ENCODE peak calls at places on chromosomes 16 and 17, in eight cellular contexts. One of them, this sample, is unnamed.

GRCh38 chr16:74726736-74727135 is 26.1 kb upstream of the MLKL start:
- DNase-seq in endothelial cell of umbilical vein: no peak
- DNase-seq in NCI-H1092: no peak
- DNase-seq in CD8-positive, alpha-beta memory T cell: no peak
- DNase-seq in GM19239: peak
- DNase-seq in activated T-helper 1 cell treated with Interleukin-2 at 50 U/mL for 16 hours: no peak
- DNase-seq in substantia nigra: no peak
- DNase-seq in DMS53: peak
- DNase-seq in this sample: no peak

GRCh38 chr17:82376042-82376730 is 4.6 kb downstream of the UTS2R start:
- DNase-seq in endothelial cell of umbilical vein: no peak
- DNase-seq in NCI-H1092: no peak
- DNase-seq in CD8-positive, alpha-beta memory T cell: no peak
- DNase-seq in GM19239: no peak
- DNase-seq in activated T-helper 1 cell treated with Interleukin-2 at 50 U/mL for 16 hours: no peak
- DNase-seq in substantia nigra: no peak
- DNase-seq in DMS53: no peak
- DNase-seq in this sample: no peak

GRCh38 chr16:26335236-26335809 is 643.6 kb downstream of the HS3ST4 start:
- DNase-seq in endothelial cell of umbilical vein: no peak
- DNase-seq in NCI-H1092: no peak
- DNase-seq in CD8-positive, alpha-beta memory T cell: no peak
- DNase-seq in GM19239: no peak
- DNase-seq in activated T-helper 1 cell treated with Interleukin-2 at 50 U/mL for 16 hours: no peak
- DNase-seq in substantia nigra: no peak
- DNase-seq in DMS53: no peak
- DNase-seq in this sample: no peak

GRCh38 chr16:69520800-69521602 is 44.8 kb upstream of the NFAT5 start:
- DNase-seq in endothelial cell of umbilical vein: no peak
- DNase-seq in NCI-H1092: no peak
- DNase-seq in CD8-positive, alpha-beta memory T cell: no peak
- DNase-seq in GM19239: no peak
- DNase-seq in activated T-helper 1 cell treated with Interleukin-2 at 50 U/mL for 16 hours: no peak
- DNase-seq in substantia nigra: no peak
- DNase-seq in DMS53: no peak
- DNase-seq in this sample: no peak

GRCh38 chr17:70080541-70081347 is 5.7 kb downstream of the KCNJ16 start:
- DNase-seq in endothelial cell of umbilical vein: no peak
- DNase-seq in NCI-H1092: no peak
- DNase-seq in CD8-positive, alpha-beta memory T cell: no peak
- DNase-seq in GM19239: no peak
- DNase-seq in activated T-helper 1 cell treated with Interleukin-2 at 50 U/mL for 16 hours: no peak
- DNase-seq in substantia nigra: no peak
- DNase-seq in DMS53: no peak
- DNase-seq in this sample: peak

GRCh38 chr17:33712120-33712519 is 419.0 kb upstream of the ASIC2 start:
- DNase-seq in endothelial cell of umbilical vein: no peak
- DNase-seq in NCI-H1092: no peak
- DNase-seq in CD8-positive, alpha-beta memory T cell: no peak
- DNase-seq in GM19239: no peak
- DNase-seq in activated T-helper 1 cell treated with Interleukin-2 at 50 U/mL for 16 hours: no peak
- DNase-seq in substantia nigra: no peak
- DNase-seq in DMS53: no peak
- DNase-seq in this sample: no peak

GRCh38 chr16:60137891-60138290 is 1403.8 kb upstream of the GOT2 start:
- DNase-seq in endothelial cell of umbilical vein: no peak
- DNase-seq in NCI-H1092: no peak
- DNase-seq in CD8-positive, alpha-beta memory T cell: no peak
- DNase-seq in GM19239: no peak
- DNase-seq in activated T-helper 1 cell treated with Interleukin-2 at 50 U/mL for 16 hours: no peak
- DNase-seq in substantia nigra: no peak
- DNase-seq in DMS53: no peak
- DNase-seq in this sample: no peak

GRCh38 chr17:65062168-65062915 is 5.8 kb upstream of the GNA13 start:
- DNase-seq in endothelial cell of umbilical vein: no peak
- DNase-seq in NCI-H1092: no peak
- DNase-seq in CD8-positive, alpha-beta memory T cell: no peak
- DNase-seq in GM19239: no peak
- DNase-seq in activated T-helper 1 cell treated with Interleukin-2 at 50 U/mL for 16 hours: no peak
- DNase-seq in substantia nigra: no peak
- DNase-seq in DMS53: no peak
- DNase-seq in this sample: no peak

GRCh38 chr17:79661292-79662041 is 50.6 kb upstream of the RBFOX3 start:
- DNase-seq in endothelial cell of umbilical vein: no peak
- DNase-seq in NCI-H1092: no peak
- DNase-seq in CD8-positive, alpha-beta memory T cell: no peak
- DNase-seq in GM19239: no peak
- DNase-seq in activated T-helper 1 cell treated with Interleukin-2 at 50 U/mL for 16 hours: no peak
- DNase-seq in substantia nigra: no peak
- DNase-seq in DMS53: no peak
- DNase-seq in this sample: no peak

GRCh38 chr17:49715717-49716279 is 8.0 kb upstream of the SLC35B1 start:
- DNase-seq in endothelial cell of umbilical vein: no peak
- DNase-seq in NCI-H1092: no peak
- DNase-seq in CD8-positive, alpha-beta memory T cell: peak
- DNase-seq in GM19239: no peak
- DNase-seq in activated T-helper 1 cell treated with Interleukin-2 at 50 U/mL for 16 hours: no peak
- DNase-seq in substantia nigra: no peak
- DNase-seq in DMS53: no peak
- DNase-seq in this sample: no peak

GRCh38 chr16:56352351-56353053 is 72.8 kb downstream of the AMFR start:
- DNase-seq in endothelial cell of umbilical vein: no peak
- DNase-seq in NCI-H1092: no peak
- DNase-seq in CD8-positive, alpha-beta memory T cell: no peak
- DNase-seq in GM19239: no peak
- DNase-seq in activated T-helper 1 cell treated with Interleukin-2 at 50 U/mL for 16 hours: no peak
- DNase-seq in substantia nigra: no peak
- DNase-seq in DMS53: no peak
- DNase-seq in this sample: no peak

GRCh38 chr17:28717578-28718316 is at the start of gene RAB34:
- DNase-seq in endothelial cell of umbilical vein: peak
- DNase-seq in NCI-H1092: no peak
- DNase-seq in CD8-positive, alpha-beta memory T cell: no peak
- DNase-seq in GM19239: no peak
- DNase-seq in activated T-helper 1 cell treated with Interleukin-2 at 50 U/mL for 16 hours: no peak
- DNase-seq in substantia nigra: no peak
- DNase-seq in DMS53: peak
- DNase-seq in this sample: peak

GRCh38 chr17:8900626-8901585 is 33.4 kb upstream of the PIK3R6 start:
- DNase-seq in endothelial cell of umbilical vein: no peak
- DNase-seq in NCI-H1092: no peak
- DNase-seq in CD8-positive, alpha-beta memory T cell: peak
- DNase-seq in GM19239: no peak
- DNase-seq in activated T-helper 1 cell treated with Interleukin-2 at 50 U/mL for 16 hours: no peak
- DNase-seq in substantia nigra: no peak
- DNase-seq in DMS53: no peak
- DNase-seq in this sample: no peak

GRCh38 chr16:868386-868755 is 67.8 kb upstream of the GNG13 start:
- DNase-seq in endothelial cell of umbilical vein: no peak
- DNase-seq in NCI-H1092: no peak
- DNase-seq in CD8-positive, alpha-beta memory T cell: no peak
- DNase-seq in GM19239: no peak
- DNase-seq in activated T-helper 1 cell treated with Interleukin-2 at 50 U/mL for 16 hours: no peak
- DNase-seq in substantia nigra: no peak
- DNase-seq in DMS53: no peak
- DNase-seq in this sample: no peak

GRCh38 chr16:69311533-69312388 is 611 bp downstream of the VPS4A start:
- DNase-seq in endothelial cell of umbilical vein: no peak
- DNase-seq in NCI-H1092: peak
- DNase-seq in CD8-positive, alpha-beta memory T cell: no peak
- DNase-seq in GM19239: peak
- DNase-seq in activated T-helper 1 cell treated with Interleukin-2 at 50 U/mL for 16 hours: peak
- DNase-seq in substantia nigra: no peak
- DNase-seq in DMS53: peak
- DNase-seq in this sample: no peak

GRCh38 chr16:4498546-4499195 is 22.5 kb downstream of the HMOX2 start:
- DNase-seq in endothelial cell of umbilical vein: no peak
- DNase-seq in NCI-H1092: no peak
- DNase-seq in CD8-positive, alpha-beta memory T cell: no peak
- DNase-seq in GM19239: no peak
- DNase-seq in activated T-helper 1 cell treated with Interleukin-2 at 50 U/mL for 16 hours: no peak
- DNase-seq in substantia nigra: no peak
- DNase-seq in DMS53: no peak
- DNase-seq in this sample: no peak

GRCh38 chr17:41785091-41785875 is 1.2 kb downstream of the JUP start:
- DNase-seq in endothelial cell of umbilical vein: peak
- DNase-seq in NCI-H1092: no peak
- DNase-seq in CD8-positive, alpha-beta memory T cell: no peak
- DNase-seq in GM19239: no peak
- DNase-seq in activated T-helper 1 cell treated with Interleukin-2 at 50 U/mL for 16 hours: no peak
- DNase-seq in substantia nigra: no peak
- DNase-seq in DMS53: no peak
- DNase-seq in this sample: no peak

GRCh38 chr17:80838381-80839345 is 153.0 kb upstream of the CHMP6 start:
- DNase-seq in endothelial cell of umbilical vein: no peak
- DNase-seq in NCI-H1092: peak
- DNase-seq in CD8-positive, alpha-beta memory T cell: no peak
- DNase-seq in GM19239: no peak
- DNase-seq in activated T-helper 1 cell treated with Interleukin-2 at 50 U/mL for 16 hours: no peak
- DNase-seq in substantia nigra: no peak
- DNase-seq in DMS53: no peak
- DNase-seq in this sample: no peak

GRCh38 chr17:29870836-29871430 is 59.1 kb downstream of the SSH2 start:
- DNase-seq in endothelial cell of umbilical vein: no peak
- DNase-seq in NCI-H1092: no peak
- DNase-seq in CD8-positive, alpha-beta memory T cell: no peak
- DNase-seq in GM19239: no peak
- DNase-seq in activated T-helper 1 cell treated with Interleukin-2 at 50 U/mL for 16 hours: no peak
- DNase-seq in substantia nigra: no peak
- DNase-seq in DMS53: no peak
- DNase-seq in this sample: peak

GRCh38 chr17:70945386-70945785 is 776.1 kb downstream of the KCNJ2 start:
- DNase-seq in endothelial cell of umbilical vein: no peak
- DNase-seq in NCI-H1092: no peak
- DNase-seq in CD8-positive, alpha-beta memory T cell: no peak
- DNase-seq in GM19239: no peak
- DNase-seq in activated T-helper 1 cell treated with Interleukin-2 at 50 U/mL for 16 hours: no peak
- DNase-seq in substantia nigra: no peak
- DNase-seq in DMS53: peak
- DNase-seq in this sample: no peak

GRCh38 chr16:84844049-84844350 is 24.2 kb downstream of the CRISPLD2 start:
- DNase-seq in endothelial cell of umbilical vein: no peak
- DNase-seq in NCI-H1092: no peak
- DNase-seq in CD8-positive, alpha-beta memory T cell: no peak
- DNase-seq in GM19239: no peak
- DNase-seq in activated T-helper 1 cell treated with Interleukin-2 at 50 U/mL for 16 hours: no peak
- DNase-seq in substantia nigra: no peak
- DNase-seq in DMS53: peak
- DNase-seq in this sample: no peak

GRCh38 chr17:38898812-38899348 is 26.5 kb upstream of the LASP1NB start:
- DNase-seq in endothelial cell of umbilical vein: peak
- DNase-seq in NCI-H1092: no peak
- DNase-seq in CD8-positive, alpha-beta memory T cell: peak
- DNase-seq in GM19239: peak
- DNase-seq in activated T-helper 1 cell treated with Interleukin-2 at 50 U/mL for 16 hours: peak
- DNase-seq in substantia nigra: no peak
- DNase-seq in DMS53: no peak
- DNase-seq in this sample: no peak

GRCh38 chr16:86661715-86662114 is 83.4 kb downstream of the FOXL1 start:
- DNase-seq in endothelial cell of umbilical vein: peak
- DNase-seq in NCI-H1092: no peak
- DNase-seq in CD8-positive, alpha-beta memory T cell: no peak
- DNase-seq in GM19239: no peak
- DNase-seq in activated T-helper 1 cell treated with Interleukin-2 at 50 U/mL for 16 hours: no peak
- DNase-seq in substantia nigra: no peak
- DNase-seq in DMS53: no peak
- DNase-seq in this sample: no peak

GRCh38 chr17:55089955-55090573 is 121.5 kb downstream of the STXBP4 start:
- DNase-seq in endothelial cell of umbilical vein: no peak
- DNase-seq in NCI-H1092: peak
- DNase-seq in CD8-positive, alpha-beta memory T cell: no peak
- DNase-seq in GM19239: peak
- DNase-seq in activated T-helper 1 cell treated with Interleukin-2 at 50 U/mL for 16 hours: peak
- DNase-seq in substantia nigra: no peak
- DNase-seq in DMS53: peak
- DNase-seq in this sample: no peak

GRCh38 chr17:54085934-54086333 is 263.2 kb downstream of the KIF2B start:
- DNase-seq in endothelial cell of umbilical vein: no peak
- DNase-seq in NCI-H1092: no peak
- DNase-seq in CD8-positive, alpha-beta memory T cell: no peak
- DNase-seq in GM19239: no peak
- DNase-seq in activated T-helper 1 cell treated with Interleukin-2 at 50 U/mL for 16 hours: no peak
- DNase-seq in substantia nigra: no peak
- DNase-seq in DMS53: peak
- DNase-seq in this sample: no peak

GRCh38 chr16:29877266-29877961 is 14.4 kb upstream of the CDIPT start:
- DNase-seq in endothelial cell of umbilical vein: peak
- DNase-seq in NCI-H1092: no peak
- DNase-seq in CD8-positive, alpha-beta memory T cell: peak
- DNase-seq in GM19239: peak
- DNase-seq in activated T-helper 1 cell treated with Interleukin-2 at 50 U/mL for 16 hours: no peak
- DNase-seq in substantia nigra: no peak
- DNase-seq in DMS53: peak
- DNase-seq in this sample: no peak

GRCh38 chr16:13435415-13435814 is 484.5 kb upstream of the ERCC4 start:
- DNase-seq in endothelial cell of umbilical vein: no peak
- DNase-seq in NCI-H1092: no peak
- DNase-seq in CD8-positive, alpha-beta memory T cell: no peak
- DNase-seq in GM19239: no peak
- DNase-seq in activated T-helper 1 cell treated with Interleukin-2 at 50 U/mL for 16 hours: no peak
- DNase-seq in substantia nigra: no peak
- DNase-seq in DMS53: no peak
- DNase-seq in this sample: no peak

GRCh38 chr17:56918916-56919315 is 5.1 kb upstream of the TRIM25 start:
- DNase-seq in endothelial cell of umbilical vein: no peak
- DNase-seq in NCI-H1092: no peak
- DNase-seq in CD8-positive, alpha-beta memory T cell: no peak
- DNase-seq in GM19239: no peak
- DNase-seq in activated T-helper 1 cell treated with Interleukin-2 at 50 U/mL for 16 hours: no peak
- DNase-seq in substantia nigra: no peak
- DNase-seq in DMS53: no peak
- DNase-seq in this sample: no peak

GRCh38 chr16:70429888-70430666 is 8.8 kb downstream of the ST3GAL2 start:
- DNase-seq in endothelial cell of umbilical vein: no peak
- DNase-seq in NCI-H1092: no peak
- DNase-seq in CD8-positive, alpha-beta memory T cell: no peak
- DNase-seq in GM19239: no peak
- DNase-seq in activated T-helper 1 cell treated with Interleukin-2 at 50 U/mL for 16 hours: no peak
- DNase-seq in substantia nigra: no peak
- DNase-seq in DMS53: peak
- DNase-seq in this sample: no peak

GRCh38 chr16:69329369-69330285 is 761 bp downstream of the PDF start:
- DNase-seq in endothelial cell of umbilical vein: peak
- DNase-seq in NCI-H1092: no peak
- DNase-seq in CD8-positive, alpha-beta memory T cell: no peak
- DNase-seq in GM19239: peak
- DNase-seq in activated T-helper 1 cell treated with Interleukin-2 at 50 U/mL for 16 hours: peak
- DNase-seq in substantia nigra: no peak
- DNase-seq in DMS53: peak
- DNase-seq in this sample: no peak

GRCh38 chr16:75965504-75966374 is 239.4 kb upstream of the CPHXL start:
- DNase-seq in endothelial cell of umbilical vein: no peak
- DNase-seq in NCI-H1092: no peak
- DNase-seq in CD8-positive, alpha-beta memory T cell: no peak
- DNase-seq in GM19239: no peak
- DNase-seq in activated T-helper 1 cell treated with Interleukin-2 at 50 U/mL for 16 hours: no peak
- DNase-seq in substantia nigra: no peak
- DNase-seq in DMS53: no peak
- DNase-seq in this sample: no peak

GRCh38 chr16:19135896-19136438 is 22.2 kb downstream of the ITPRIPL2 start:
- DNase-seq in endothelial cell of umbilical vein: no peak
- DNase-seq in NCI-H1092: peak
- DNase-seq in CD8-positive, alpha-beta memory T cell: no peak
- DNase-seq in GM19239: no peak
- DNase-seq in activated T-helper 1 cell treated with Interleukin-2 at 50 U/mL for 16 hours: no peak
- DNase-seq in substantia nigra: no peak
- DNase-seq in DMS53: peak
- DNase-seq in this sample: no peak

GRCh38 chr16:49417354-49417753 is 43.8 kb downstream of the C16orf78 start:
- DNase-seq in endothelial cell of umbilical vein: no peak
- DNase-seq in NCI-H1092: no peak
- DNase-seq in CD8-positive, alpha-beta memory T cell: no peak
- DNase-seq in GM19239: no peak
- DNase-seq in activated T-helper 1 cell treated with Interleukin-2 at 50 U/mL for 16 hours: no peak
- DNase-seq in substantia nigra: no peak
- DNase-seq in DMS53: no peak
- DNase-seq in this sample: no peak

GRCh38 chr16:67957622-67958021 is 10.8 kb downstream of the SLC12A4 start:
- DNase-seq in endothelial cell of umbilical vein: no peak
- DNase-seq in NCI-H1092: no peak
- DNase-seq in CD8-positive, alpha-beta memory T cell: no peak
- DNase-seq in GM19239: no peak
- DNase-seq in activated T-helper 1 cell treated with Interleukin-2 at 50 U/mL for 16 hours: no peak
- DNase-seq in substantia nigra: no peak
- DNase-seq in DMS53: no peak
- DNase-seq in this sample: no peak

This sample was measured in BJ.